ENCODE peak calls at places on chromosomes 3 and 15, in four cellular contexts. T is colonic mucosa, Y is IMR-90, J is brain microvascular endothelial cell. N is an unnamed sample.

GRCh38 chr3:10982782-10983181 is 9.8 kb upstream of the SLC6A1 start:
- DNase-seq in T (no peak), Y (no peak), J (no peak), N (no peak)

GRCh38 chr3:81726132-81726531 is 35.3 kb downstream of the GBE1 start:
- DNase-seq in T (no peak), Y (peak; percentile 56), J (no peak), N (peak; percentile 59)

GRCh38 chr3:117019082-117019713 is 309.6 kb downstream of the TUSC7 start:
- DNase-seq in T (peak; percentile 59), Y (peak; percentile 76), J (peak; percentile 56), N (peak; percentile 66)

GRCh38 chr15:39077998-39078397 is 502.9 kb upstream of the THBS1 start:
- DNase-seq in T (no peak), Y (no peak), J (no peak), N (no peak)

GRCh38 chr3:172915911-172916514 is 165.5 kb downstream of the ECT2 start:
- DNase-seq in T (no peak), Y (no peak), J (no peak), N (no peak)

GRCh38 chr15:81977464-81977863 is 68.4 kb downstream of the MEX3B start:
- DNase-seq in T (no peak), Y (no peak), J (no peak), N (no peak)

GRCh38 chr15:96115642-96116041 is 214.9 kb upstream of the NR2F2 start:
- DNase-seq in T (no peak), Y (peak; percentile 75), J (peak; percentile 84), N (peak; percentile 73)

GRCh38 chr3:99532246-99532645 is 106.1 kb upstream of the COL8A1 start:
- DNase-seq in T (peak; percentile 49), Y (peak; percentile 77), J (peak; percentile 84), N (peak; percentile 68)

GRCh38 chr3:66398228-66399025 is 102.4 kb downstream of the LRIG1 start:
- DNase-seq in T (no peak), Y (peak; percentile 56), J (no peak), N (peak; percentile 21)

GRCh38 chr3:71998995-71999673 is 214.2 kb upstream of the PROK2 start:
- DNase-seq in T (no peak), Y (peak; percentile 89), J (peak; percentile 57), N (peak; percentile 96)

GRCh38 chr3:114093001-114093350 is 36.4 kb downstream of the QTRT2 start:
- DNase-seq in T (no peak), Y (no peak), J (no peak), N (no peak)

GRCh38 chr3:123244128-123244527 is 42.4 kb downstream of the SEC22A start:
- DNase-seq in T (no peak), Y (no peak), J (no peak), N (no peak)

GRCh38 chr3:150798122-150798618 is 35.2 kb upstream of the SIAH2 start:
- DNase-seq in T (no peak), Y (no peak), J (no peak), N (no peak)

GRCh38 chr3:179464296-179465092 is 13.2 kb upstream of the GNB4 start:
- DNase-seq in T (no peak), Y (no peak), J (no peak), N (no peak)

GRCh38 chr15:68252925-68253534 is 23.5 kb upstream of the CLN6 start:
- DNase-seq in T (peak; percentile 56), Y (peak; percentile 85), J (peak; percentile 74), N (peak; percentile 70)

GRCh38 chr3:70861234-70861633 is 548.8 kb upstream of the MDFIC2 start:
- DNase-seq in T (no peak), Y (peak; percentile 94), J (peak; percentile 89), N (peak; percentile 70)

GRCh38 chr15:63560741-63561448 is 36.3 kb upstream of the FBXL22 start:
- DNase-seq in T (no peak), Y (peak; percentile 27), J (no peak), N (no peak)

GRCh38 chr15:25635190-25635589 is 196.4 kb upstream of the UBE3A start:
- DNase-seq in T (no peak), Y (no peak), J (no peak), N (no peak)

GRCh38 chr3:160027541-160028195 is 39.0 kb downstream of the IL12A start:
- DNase-seq in T (no peak), Y (peak; percentile 88), J (peak; percentile 62), N (peak; percentile 78)

DNA sequence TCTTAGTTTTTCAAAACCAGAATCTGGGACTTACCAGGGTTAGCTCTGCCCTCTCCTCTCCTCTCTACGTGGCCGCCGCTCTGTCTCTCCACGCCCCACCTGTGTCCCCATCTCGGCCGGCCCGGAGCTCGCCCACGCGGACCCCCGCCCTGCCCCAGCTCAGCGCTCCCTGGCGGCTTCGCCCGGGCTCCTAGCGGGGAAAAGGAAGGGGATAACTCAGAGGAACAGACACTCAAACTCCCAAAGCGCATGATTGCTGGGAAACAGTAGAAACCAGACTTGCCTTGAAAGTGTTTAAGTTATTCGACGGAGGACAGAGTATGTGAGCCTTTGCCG is 5.4 kb downstream of the ISL2 start:
- DNase-seq in T (no peak), Y (no peak), J (no peak), N (no peak)
- TF ChIP-seq CTCF in T (no peak), Y (no peak), J (no peak), N (no peak)

GRCh38 chr3:171863920-171864319 is 20.8 kb downstream of the TMEM212 start:
- DNase-seq in T (no peak), Y (no peak), J (no peak), N (no peak)

GRCh38 chr3:171865191-171865865 is 22.2 kb downstream of the TMEM212 start:
- DNase-seq in T (no peak), Y (no peak), J (no peak), N (no peak)

GRCh38 chr3:171862993-171863521 is 19.9 kb downstream of the TMEM212 start:
- DNase-seq in T (no peak), Y (peak; percentile 50), J (peak; percentile 64), N (no peak)

GRCh38 chr3:171871392-171872274 is 28.5 kb downstream of the TMEM212 start:
- DNase-seq in T (no peak), Y (peak; percentile 56), J (no peak), N (no peak)

GRCh38 chr3:171867976-171868375 is 24.8 kb downstream of the TMEM212 start:
- DNase-seq in T (no peak), Y (no peak), J (no peak), N (no peak)
- TF ChIP-seq CTCF in T (no peak), Y (peak; percentile 17), J (peak; percentile 57), N (peak; percentile 76)

GRCh38 chr3:79521221-79521848 is 246.5 kb downstream of the ROBO1 start:
- DNase-seq in T (no peak), Y (peak; percentile 32), J (peak; percentile 56), N (peak; percentile 20)

GRCh38 chr3:79515072-79515471 is 252.7 kb downstream of the ROBO1 start:
- DNase-seq in T (no peak), Y (no peak), J (no peak), N (no peak)

GRCh38 chr3:79516795-79517194 is 251.0 kb downstream of the ROBO1 start:
- DNase-seq in T (no peak), Y (no peak), J (peak; percentile 24), N (no peak)

GRCh38 chr3:79517766-79518413 is 249.9 kb downstream of the ROBO1 start:
- DNase-seq in T (no peak), Y (peak; percentile 39), J (peak; percentile 49), N (peak; percentile 26)
- TF ChIP-seq CTCF in T (no peak), Y (peak; percentile 54), J (peak; percentile 80), N (peak; percentile 75)

GRCh38 chr15:61639491-61639890 is 410.4 kb upstream of the RORA start:
- DNase-seq in T (no peak), Y (no peak), J (no peak), N (no peak)

GRCh38 chr15:61641645-61642044 is 412.5 kb upstream of the RORA start:
- DNase-seq in T (no peak), Y (no peak), J (no peak), N (no peak)

GRCh38 chr15:61640751-61641150 is 411.6 kb upstream of the RORA start:
- DNase-seq in T (no peak), Y (no peak), J (no peak), N (no peak)

DNA sequence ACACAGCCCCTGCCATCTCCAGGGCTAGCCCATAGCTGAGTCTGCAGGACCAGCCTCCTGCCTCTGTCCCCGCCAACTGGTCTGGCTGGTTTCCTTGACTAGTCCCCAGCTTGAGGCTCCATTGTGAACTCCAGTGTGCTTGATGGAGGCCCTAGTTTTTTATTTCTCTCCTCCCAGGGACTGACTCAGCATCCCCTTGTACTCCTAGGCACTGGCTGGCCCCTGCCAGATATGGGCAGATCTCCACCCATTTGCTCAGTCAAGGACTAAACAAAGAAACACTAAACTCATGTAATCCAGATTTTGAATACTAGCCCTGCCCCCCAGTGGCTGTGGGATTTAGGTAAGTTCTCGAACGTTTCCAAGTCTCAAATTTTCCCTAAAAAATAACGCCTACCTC is 415.4 kb upstream of the RORA start:
- DNase-seq in T (no peak), Y (no peak), J (no peak), N (no peak)
- TF ChIP-seq CTCF in T (no peak), Y (no peak), J (no peak), N (no peak)

GRCh38 chr3:4670352-4670751 is 177.2 kb downstream of the ITPR1 start:
- DNase-seq in T (no peak), Y (no peak), J (peak; percentile 39), N (no peak)
- TF ChIP-seq CTCF in T (no peak), Y (peak; percentile 33), J (peak; percentile 79), N (peak; percentile 72)

GRCh38 chr3:27749640-27750039 is 27.5 kb upstream of the EOMES start:
- DNase-seq in T (no peak), Y (no peak), J (no peak), N (no peak)

GRCh38 chr3:27740854-27741253 is 18.7 kb upstream of the EOMES start:
- DNase-seq in T (no peak), Y (no peak), J (no peak), N (no peak)

GRCh38 chr3:27746838-27747237 is 24.7 kb upstream of the EOMES start:
- DNase-seq in T (no peak), Y (no peak), J (no peak), N (no peak)
- TF ChIP-seq CTCF in T (no peak), Y (no peak), J (no peak), N (no peak)